ENCODE peak calls at places on chromosomes 1 and 21, in five cellular contexts. P, G, H, W and E are unnamed samples.

GRCh38 chr21:39660596-39660995 is 47.9 kb downstream of the B3GALT5 start:
- DNase-seq in P (peak), G (no peak), H (peak), W (no peak), E (peak)

GRCh38 chr1:162757476-162757875 is 33.0 kb upstream of the HSD17B7 start:
- DNase-seq in P (no peak), G (no peak), H (no peak), W (no peak), E (no peak)

GRCh38 chr1:223189903-223190724 is 47.1 kb upstream of the TLR5 start:
- DNase-seq in P (no peak), G (no peak), H (no peak), W (no peak), E (no peak)

GRCh38 chr1:1923681-1924000 is 4.6 kb upstream of the TMEM52 start:
- DNase-seq in P (peak), G (no peak), H (no peak), W (no peak), E (no peak)

GRCh38 chr1:217134857-217135568 is 411.8 kb upstream of the ESRRG start:
- DNase-seq in P (no peak), G (no peak), H (no peak), W (no peak), E (no peak)

GRCh38 chr1:30327370-30328099 is 395.9 kb downstream of the MATN1 start:
- DNase-seq in P (no peak), G (peak), H (no peak), W (no peak), E (no peak)

GRCh38 chr1:175268720-175269119 is 76.1 kb upstream of the KIAA0040 start:
- DNase-seq in P (no peak), G (no peak), H (no peak), W (no peak), E (no peak)

GRCh38 chr1:38026592-38027200 is 14.2 kb downstream of the UTP11 start:
- DNase-seq in P (peak), G (no peak), H (no peak), W (no peak), E (no peak)

GRCh38 chr1:7501723-7502334 is 269.3 kb upstream of the VAMP3 start:
- DNase-seq in P (no peak), G (no peak), H (no peak), W (no peak), E (no peak)

GRCh38 chr1:50098490-50099109 is 10.1 kb upstream of the ELAVL4 start:
- DNase-seq in P (no peak), G (no peak), H (no peak), W (no peak), E (no peak)

GRCh38 chr1:150626150-150626549 is 3.3 kb downstream of the ENSA start:
- DNase-seq in P (no peak), G (no peak), H (no peak), W (no peak), E (no peak)

GRCh38 chr1:160354388-160354985 is 11.3 kb downstream of the NCSTN start:
- DNase-seq in P (no peak), G (no peak), H (no peak), W (no peak), E (no peak)

GRCh38 chr1:31762323-31762722 is 1.8 kb downstream of the ADGRB2 start:
- DNase-seq in P (no peak), G (no peak), H (no peak), W (no peak), E (no peak)

GRCh38 chr1:28233264-28233606 is 406 bp upstream of the DNAJC8 start:
- DNase-seq in P (no peak), G (no peak), H (no peak), W (no peak), E (no peak)

GRCh38 chr1:51506537-51506936 is 12.5 kb downstream of the EPS15 start:
- DNase-seq in P (no peak), G (no peak), H (no peak), W (no peak), E (no peak)

GRCh38 chr1:175313672-175314225 is 121.2 kb upstream of the KIAA0040 start:
- DNase-seq in P (no peak), G (no peak), H (no peak), W (no peak), E (no peak)

GRCh38 chr1:43621861-43622260 is 28.1 kb upstream of the KDM4A start:
- DNase-seq in P (no peak), G (no peak), H (no peak), W (no peak), E (peak)

GRCh38 chr1:104745875-104746274 is 996.2 kb downstream of the AMY1C start:
- DNase-seq in P (no peak), G (no peak), H (no peak), W (no peak), E (no peak)

GRCh38 chr1:221011145-221011544 is 131.9 kb downstream of the HLX start:
- DNase-seq in P (no peak), G (no peak), H (no peak), W (no peak), E (no peak)

GRCh38 chr1:2961661-2962060 is 59.6 kb upstream of the ACTRT2 start:
- DNase-seq in P (no peak), G (no peak), H (peak), W (no peak), E (no peak)

GRCh38 chr1:60893111-60893510 is 189.2 kb upstream of the NFIA start:
- DNase-seq in P (no peak), G (no peak), H (no peak), W (no peak), E (no peak)

GRCh38 chr1:91872560-91873081 is 13.3 kb downstream of the TGFBR3 start:
- DNase-seq in P (no peak), G (no peak), H (no peak), W (no peak), E (no peak)

GRCh38 chr1:110477445-110477957 is 26.6 kb downstream of the PROK1 start:
- DNase-seq in P (no peak), G (no peak), H (no peak), W (no peak), E (no peak)

GRCh38 chr21:31446206-31446900 is 102.3 kb upstream of the TIAM1 start:
- DNase-seq in P (no peak), G (no peak), H (no peak), W (no peak), E (no peak)

DNA sequence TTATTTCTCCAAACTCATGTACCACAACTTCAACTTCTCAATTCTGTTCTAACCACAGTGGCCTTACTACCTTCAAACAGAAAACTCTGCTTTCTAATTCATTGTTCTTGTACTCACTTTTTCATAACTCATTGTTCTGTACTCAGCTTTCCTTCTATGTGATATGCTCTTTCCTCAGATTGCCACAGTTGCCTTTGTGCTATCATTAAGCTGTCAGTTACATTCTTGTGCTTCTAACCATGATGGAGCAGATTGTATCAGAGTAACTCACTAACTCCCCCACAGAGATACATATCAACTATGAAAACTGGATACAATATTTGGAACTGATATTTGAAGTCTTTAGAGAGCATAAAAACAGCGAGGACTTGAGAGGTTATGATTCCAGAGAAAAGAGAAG is 1213.7 kb downstream of the KCNT2 start:
- DNase-seq in P (no peak), G (no peak), H (no peak), W (no peak), E (no peak)
- TF ChIP-seq EP300 in P (no peak), G (no peak), H (no peak), W (no peak), E (no peak)

GRCh38 chr1:200153277-200154055 is 126.0 kb downstream of the NR5A2 start:
- DNase-seq in P (no peak), G (no peak), H (no peak), W (no peak), E (no peak)
- TF ChIP-seq EP300 in P (no peak), G (no peak), H (no peak), W (no peak), E (no peak)

GRCh38 chr1:147211577-147211976 is 13.6 kb downstream of the FMO5 start:
- DNase-seq in P (no peak), G (no peak), H (no peak), W (no peak), E (no peak)
- TF ChIP-seq EP300 in P (no peak), G (no peak), H (no peak), W (no peak), E (no peak)

GRCh38 chr21:40936151-40936550 is 89.2 kb upstream of the DSCAM start:
- DNase-seq in P (no peak), G (peak), H (no peak), W (no peak), E (no peak)
- TF ChIP-seq EP300 in P (no peak), G (no peak), H (no peak), W (no peak), E (no peak)

DNA sequence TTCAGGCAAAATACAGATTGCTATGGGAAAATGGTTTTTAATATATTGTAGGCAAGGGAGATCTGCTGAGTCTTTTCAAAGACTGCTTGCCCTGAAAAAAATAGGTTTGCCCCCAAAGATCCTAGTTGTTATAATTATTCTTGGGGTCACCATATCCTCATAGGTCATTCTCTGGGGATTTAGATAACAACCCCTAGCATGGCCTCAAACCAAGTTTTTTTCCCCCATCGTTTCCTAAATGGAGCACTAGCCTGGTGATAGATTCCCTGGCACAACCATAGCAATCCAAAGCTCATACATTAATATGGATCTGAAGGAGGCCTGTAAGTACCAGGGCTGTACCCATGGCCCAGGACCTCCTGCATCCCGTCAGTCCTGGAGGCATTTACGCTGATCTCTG is 315.2 kb downstream of the BACH1 start:
- DNase-seq in P (no peak), G (no peak), H (no peak), W (no peak), E (no peak)
- TF ChIP-seq EP300 in P (no peak), G (no peak), H (no peak), W (no peak), E (no peak)

DNA sequence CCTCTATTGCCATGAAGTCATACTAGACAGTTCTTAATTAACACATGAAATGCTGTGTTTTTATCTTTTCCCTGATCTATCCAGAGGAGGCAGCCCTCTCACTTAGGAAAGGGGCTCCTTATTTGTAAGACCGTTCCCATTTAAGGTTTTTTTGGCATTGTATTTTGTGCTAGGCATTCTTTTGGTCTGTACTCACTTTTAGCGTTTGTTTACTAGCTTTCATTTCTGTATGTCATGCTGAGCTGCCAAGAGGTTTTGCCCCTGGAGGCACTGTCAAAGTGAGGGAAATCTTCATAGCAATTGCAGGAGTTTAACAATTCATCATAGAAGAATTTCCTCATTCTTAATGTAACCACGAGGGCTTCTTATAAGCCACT is 59.5 kb downstream of the MTR start:
- DNase-seq in P (no peak), G (no peak), H (no peak), W (no peak), E (no peak)
- TF ChIP-seq EP300 in P (no peak), G (no peak), H (no peak), W (no peak), E (no peak)

GRCh38 chr1:114164840-114165543 is 11.3 kb upstream of the SYT6 start:
- DNase-seq in P (no peak), G (no peak), H (no peak), W (no peak), E (no peak)
- TF ChIP-seq EP300 in P (no peak), G (no peak), H (no peak), W (no peak), E (no peak)

DNA sequence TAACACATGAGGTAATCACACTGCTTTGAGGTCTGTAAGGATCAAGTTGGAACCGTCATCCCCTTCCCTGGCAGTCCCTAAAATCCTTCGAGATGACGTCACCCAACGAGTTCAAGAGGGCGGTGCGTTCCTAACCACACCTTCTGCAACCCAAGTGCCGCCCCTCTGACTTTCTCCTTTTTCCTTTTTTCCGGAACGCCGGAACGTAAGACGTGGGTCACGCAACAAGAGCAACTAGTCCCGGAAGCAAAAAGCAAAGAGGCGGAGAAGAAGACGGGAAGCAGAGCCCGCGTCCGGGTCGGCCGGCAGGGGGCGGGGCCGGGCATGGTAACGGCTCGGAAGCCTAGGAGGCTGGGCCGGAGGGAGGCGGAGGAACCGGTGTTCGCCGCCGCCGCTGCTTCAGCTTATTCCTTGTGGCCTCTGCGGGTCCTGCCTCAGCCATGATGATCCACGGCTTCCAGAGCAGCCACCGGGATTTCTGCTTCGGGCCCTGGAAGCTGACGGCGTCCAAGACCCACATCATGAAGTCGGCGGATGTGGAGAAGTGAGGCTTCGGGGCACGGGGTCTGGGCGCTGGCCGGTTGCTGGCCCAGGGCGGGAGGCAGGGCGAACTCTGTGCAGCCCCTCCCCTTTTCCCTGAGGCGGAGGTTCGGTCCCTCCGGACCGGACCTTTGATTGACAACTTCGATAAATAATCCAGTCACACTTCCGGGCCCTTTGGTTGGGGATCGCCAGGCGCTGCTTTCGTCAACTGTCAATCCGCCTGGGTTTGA is at the start of gene TIPRL:
- DNase-seq in P (peak), G (peak), H (peak), W (peak), E (peak)
- TF ChIP-seq EP300 in P (peak), G (peak), H (no peak), W (peak), E (peak)